ENCODE peak calls at places on chromosomes 6 and 20, in nine cellular contexts. I, R, S, A, J, E, Q, G and P are unnamed samples.

GRCh38 chr6:106511274-106512047 is 117.8 kb downstream of the RTN4IP1 start:
- DNase-seq in R (no peak), G (peak), S (peak), A (peak), E (no peak), J (peak), Q (no peak), I (peak), P (peak)

GRCh38 chr20:59831024-59831900 is 102.2 kb downstream of the SYCP2 start:
- DNase-seq in R (peak), A (peak), G (peak), I (no peak), J (no peak), S (peak), Q (no peak), E (no peak), P (peak)

GRCh38 chr20:52426856-52427255 is 235.3 kb upstream of the ZFP64 start:
- DNase-seq in Q (no peak), E (no peak), R (no peak), I (no peak), S (no peak), A (no peak), G (no peak), J (no peak), P (no peak)

GRCh38 chr6:43009124-43009523 is 4.6 kb downstream of the MEA1 start:
- DNase-seq in J (peak), G (peak), E (no peak), R (no peak), I (no peak), S (peak), Q (peak), A (no peak), P (no peak)

GRCh38 chr6:10363911-10364310 is 51.0 kb downstream of the TFAP2A start:
- DNase-seq in G (no peak), J (no peak), A (no peak), S (no peak), I (no peak), Q (no peak), R (no peak), E (no peak), P (no peak)

GRCh38 chr6:7770601-7771000 is 44.7 kb downstream of the BMP6 start:
- DNase-seq in J (no peak), Q (no peak), G (no peak), S (no peak), E (no peak), A (no peak), R (no peak), I (no peak), P (no peak)

GRCh38 chr6:88982720-88983119 is 19.3 kb upstream of the RNGTT start:
- DNase-seq in Q (peak), S (peak), E (no peak), A (no peak), J (peak), I (peak), R (peak), G (peak), P (peak)

GRCh38 chr6:136989591-136990578 is 54.9 kb downstream of the IL20RA start:
- DNase-seq in A (peak), S (peak), J (no peak), I (peak), G (no peak), E (no peak), Q (no peak), R (no peak), P (peak)

GRCh38 chr20:51089840-51090239 is 66.9 kb upstream of the KCNG1 start:
- DNase-seq in E (no peak), R (no peak), J (no peak), I (no peak), Q (no peak), G (no peak), S (no peak), A (no peak), P (no peak)

GRCh38 chr6:45327956-45328522 is at the start of gene RUNX2:
- DNase-seq in R (no peak), I (no peak), Q (no peak), S (no peak), A (no peak), J (no peak), E (no peak), G (no peak), P (no peak)

GRCh38 chr6:125835221-125835744 is 44.5 kb downstream of the NCOA7 start:
- DNase-seq in E (no peak), I (no peak), J (no peak), A (no peak), R (no peak), G (no peak), S (no peak), Q (no peak), P (peak)

GRCh38 chr6:7119272-7119801 is 11.6 kb downstream of the RREB1 start:
- DNase-seq in J (no peak), G (no peak), A (no peak), R (no peak), I (no peak), Q (no peak), S (no peak), E (no peak), P (no peak)

GRCh38 chr20:34907616-34908469 is 31.4 kb downstream of the ACSS2 start:
- DNase-seq in S (peak), J (peak), E (no peak), G (peak), I (peak), R (no peak), A (peak), Q (peak), P (no peak)

GRCh38 chr6:148720371-148720770 is 26.5 kb upstream of the UST start:
- DNase-seq in J (no peak), A (no peak), I (no peak), S (no peak), G (no peak), Q (no peak), R (no peak), E (no peak), P (no peak)

GRCh38 chr6:166760288-166760687 is 133.2 kb upstream of the RPS6KA2 start:
- DNase-seq in A (no peak), J (no peak), I (no peak), E (no peak), R (no peak), S (no peak), Q (no peak), G (no peak), P (no peak)

GRCh38 chr6:11258260-11259237 is 26.1 kb upstream of the NEDD9 start:
- DNase-seq in R (no peak), E (no peak), Q (no peak), I (no peak), S (no peak), A (peak), G (no peak), J (no peak), P (no peak)

GRCh38 chr6:167097770-167098169 is 25.1 kb upstream of the CCR6 start:
- DNase-seq in I (no peak), Q (no peak), A (no peak), J (no peak), G (no peak), S (no peak), R (no peak), E (no peak), P (no peak)

GRCh38 chr20:62918137-62918536 is 8.2 kb downstream of the DIDO1 start:
- DNase-seq in G (no peak), R (no peak), Q (no peak), J (no peak), A (no peak), S (no peak), I (no peak), E (no peak), P (no peak)

GRCh38 chr20:62922451-62922921 is 3.8 kb downstream of the DIDO1 start:
- DNase-seq in G (no peak), A (no peak), R (no peak), Q (no peak), J (no peak), S (no peak), E (no peak), I (no peak), P (no peak)

GRCh38 chr20:62918830-62919229 is 7.5 kb downstream of the DIDO1 start:
- DNase-seq in I (no peak), Q (no peak), E (no peak), J (no peak), G (no peak), R (no peak), A (no peak), S (no peak), P (no peak)

GRCh38 chr20:62921119-62921687 is 5.1 kb downstream of the DIDO1 start:
- DNase-seq in A (peak), I (peak), Q (peak), E (no peak), J (peak), R (no peak), S (peak), G (peak), P (no peak)

GRCh38 chr20:62920039-62920645 is 6.2 kb downstream of the DIDO1 start:
- DNase-seq in J (no peak), A (no peak), S (no peak), E (no peak), R (no peak), G (no peak), Q (no peak), I (peak), P (no peak)
- H3K4me3 ChIP-seq in J (no peak), A (no peak), S (no peak), E (no peak), R (peak), G (no peak), Q (no peak), I (no peak), P (no peak)

DNA sequence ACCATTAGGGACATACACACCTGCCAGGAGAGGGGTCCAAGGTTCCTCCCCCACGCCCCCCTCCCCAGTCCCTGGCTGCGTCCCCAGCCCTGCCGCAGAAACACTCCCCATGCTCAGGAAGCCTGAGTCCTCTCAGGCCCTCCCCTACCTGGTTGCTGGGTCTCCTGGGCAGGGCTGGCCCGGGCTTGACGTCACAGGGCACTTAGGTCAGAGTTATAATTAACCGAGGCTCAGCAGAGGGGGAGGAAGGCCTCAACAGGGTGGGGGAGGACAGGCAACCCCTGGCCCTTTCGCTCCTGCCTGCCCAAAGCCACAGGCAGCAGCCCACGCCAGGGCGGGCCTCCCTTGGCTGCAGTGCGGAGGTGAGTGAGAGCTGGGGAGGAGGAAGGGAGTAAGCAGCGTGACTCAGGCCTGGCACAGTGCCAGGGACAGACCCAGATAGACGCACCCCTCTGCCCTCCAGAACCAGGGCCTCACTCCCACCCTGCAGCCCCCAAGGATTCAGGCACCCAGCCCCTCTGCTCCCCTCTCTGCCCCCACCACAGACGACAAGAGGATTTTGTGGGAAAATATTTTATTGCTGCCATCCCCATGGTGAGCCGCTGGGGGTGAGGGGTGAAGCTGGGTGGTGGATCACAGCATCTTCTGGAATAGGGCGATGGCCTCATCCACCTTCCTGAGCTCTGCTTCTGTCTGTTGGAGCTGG is at the start of gene VWA7:
- DNase-seq in I (peak), A (peak), Q (peak), R (peak), S (peak), G (peak), E (no peak), J (peak), P (no peak)
- TF ChIP-seq EP300 in I (no peak), A (no peak), Q (no peak), R (peak), S (peak), G (no peak), E (no peak), J (peak), P (no peak)

GRCh38 chr6:118902731-118903130 is 8.8 kb downstream of the ASF1A start:
- DNase-seq in I (no peak), S (no peak), R (no peak), J (no peak), A (no peak), G (no peak), E (no peak), Q (no peak), P (no peak)

GRCh38 chr6:118903134-118903533 is 9.2 kb downstream of the ASF1A start:
- DNase-seq in A (no peak), R (no peak), J (no peak), G (no peak), Q (no peak), E (no peak), S (peak), I (no peak), P (no peak)

GRCh38 chr6:118905851-118906250 is 11.9 kb downstream of the ASF1A start:
- DNase-seq in R (no peak), G (no peak), S (no peak), I (no peak), J (no peak), E (no peak), A (no peak), Q (no peak), P (no peak)

GRCh38 chr6:118903691-118904090 is 9.7 kb downstream of the ASF1A start:
- DNase-seq in A (no peak), E (no peak), Q (no peak), J (no peak), R (no peak), G (no peak), S (no peak), I (no peak), P (no peak)

DNA sequence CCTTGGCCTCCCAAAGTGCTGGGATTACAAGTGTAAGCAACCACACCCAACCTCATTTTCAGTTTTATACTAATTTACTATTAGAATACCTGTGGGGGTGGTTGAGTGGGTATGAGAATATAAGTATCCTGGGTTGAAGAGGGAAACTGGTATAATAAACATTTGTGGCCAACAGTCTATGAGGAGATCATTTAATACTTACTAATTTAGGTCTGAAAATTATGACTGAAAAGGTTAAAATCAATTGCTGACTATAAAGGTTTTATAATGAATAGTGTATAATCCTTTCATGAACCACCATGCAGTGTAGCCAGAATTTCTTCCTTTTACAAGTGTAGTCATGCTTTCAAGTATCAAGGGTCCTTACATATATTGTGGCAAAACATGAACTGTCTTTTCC is 11.1 kb downstream of the ASF1A start:
- DNase-seq in J (no peak), G (no peak), S (no peak), E (no peak), A (no peak), Q (no peak), R (no peak), I (no peak), P (no peak)
- H3K4me3 ChIP-seq in J (no peak), G (no peak), S (no peak), E (no peak), A (no peak), Q (no peak), R (no peak), I (no peak), P (no peak)

DNA sequence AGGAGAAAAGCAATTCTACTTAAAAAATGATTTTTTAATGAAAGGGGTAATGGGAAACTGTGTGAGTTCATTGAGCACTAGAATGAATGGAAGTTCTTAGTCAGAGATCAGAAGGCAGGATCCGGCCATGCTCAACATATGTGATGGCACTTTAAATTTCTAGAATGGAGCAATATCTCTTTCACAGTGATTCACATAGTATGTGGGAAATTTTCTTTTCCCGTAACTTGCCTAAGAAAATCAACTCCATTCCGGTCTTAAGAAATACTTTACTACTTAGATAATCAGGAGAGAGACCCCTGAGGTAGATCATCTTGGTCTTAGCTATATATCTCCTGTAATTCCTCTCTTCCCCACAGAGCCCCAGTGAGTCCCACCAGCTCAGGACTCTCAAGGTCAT is 131.8 kb downstream of the SCML4 start:
- DNase-seq in E (no peak), I (no peak), J (no peak), G (no peak), A (no peak), Q (no peak), R (no peak), S (no peak), P (no peak)
- TF ChIP-seq EP300 in E (no peak), I (no peak), J (no peak), G (no peak), A (no peak), Q (no peak), R (no peak), S (no peak), P (no peak)

DNA sequence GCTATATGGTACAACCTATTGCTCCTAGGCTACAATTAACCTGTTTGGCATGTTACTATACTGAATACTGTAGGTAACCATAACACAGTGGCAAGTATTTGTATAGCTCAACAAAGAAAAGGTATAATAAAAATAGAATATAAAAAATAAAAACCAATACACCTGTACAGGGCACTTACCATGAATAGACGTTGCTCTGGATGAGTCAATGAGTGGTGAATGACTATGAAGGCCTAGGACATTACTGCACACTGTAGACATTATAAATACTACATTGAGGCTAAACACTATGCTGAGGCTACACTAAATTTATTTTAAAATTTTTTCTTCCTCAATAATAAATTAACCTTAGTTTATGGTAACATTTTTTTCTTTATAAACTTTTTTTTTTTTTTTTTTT is 18.6 kb downstream of the ELOVL5 start:
- DNase-seq in Q (no peak), R (no peak), E (no peak), J (no peak), A (no peak), G (no peak), I (no peak), S (no peak), P (no peak)
- H3K4me3 ChIP-seq in Q (no peak), R (no peak), E (no peak), J (no peak), A (no peak), G (no peak), I (no peak), S (no peak), P (no peak)

DNA sequence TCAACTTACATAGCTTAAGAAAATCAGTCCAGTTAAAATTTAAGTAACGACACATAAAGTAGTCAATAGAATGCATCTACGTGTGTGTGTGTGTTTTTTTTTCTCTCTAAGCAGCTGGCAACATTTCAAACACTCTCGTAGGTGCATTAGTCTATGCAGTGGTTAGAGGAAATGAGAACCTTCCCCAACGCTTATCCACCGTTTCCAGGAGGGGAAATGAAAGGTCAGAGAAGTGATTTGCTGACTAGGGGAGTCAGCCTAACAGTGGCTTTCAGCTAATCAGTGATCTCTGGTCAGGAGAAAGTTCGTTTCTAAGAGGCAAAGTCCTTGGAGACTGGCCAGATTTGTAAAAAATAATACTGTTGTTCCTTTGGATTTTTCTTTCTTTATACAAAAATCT is 806.6 kb downstream of the C6orf118 start:
- DNase-seq in A (no peak), J (no peak), I (no peak), R (peak), G (no peak), Q (no peak), S (no peak), E (no peak), P (no peak)
- TF ChIP-seq EP300 in A (no peak), J (no peak), I (no peak), R (no peak), G (no peak), Q (no peak), S (no peak), E (no peak), P (no peak)

GRCh38 chr6:27755768-27756167 is 156.4 kb downstream of the OR2B2 start:
- DNase-seq in R (no peak), E (no peak), Q (no peak), J (no peak), I (no peak), A (no peak), S (no peak), G (no peak), P (no peak)

GRCh38 chr6:27758471-27758870 is 153.7 kb downstream of the OR2B2 start:
- DNase-seq in E (no peak), A (no peak), I (no peak), Q (no peak), J (no peak), R (no peak), S (no peak), G (no peak), P (no peak)

GRCh38 chr6:27754408-27754782 is 157.8 kb downstream of the OR2B2 start:
- DNase-seq in J (no peak), E (no peak), Q (no peak), S (no peak), A (no peak), I (no peak), G (no peak), R (no peak), P (no peak)

GRCh38 chr6:27759930-27760329 is 152.3 kb downstream of the OR2B2 start:
- DNase-seq in A (no peak), Q (no peak), E (no peak), I (no peak), S (no peak), R (no peak), J (no peak), G (no peak), P (no peak)

GRCh38 chr6:27757307-27757706 is 154.9 kb downstream of the OR2B2 start:
- DNase-seq in A (peak), J (no peak), E (no peak), G (peak), R (no peak), S (no peak), Q (no peak), I (peak), P (no peak)
- H3K4me3 ChIP-seq in A (peak), J (no peak), E (no peak), G (peak), R (peak), S (no peak), Q (no peak), I (peak), P (peak)